ENCODE peak calls at places on chromosomes 16 and 17, in five cellular contexts. W is heart right ventricle, C is uterus, X is NCI-H1092 treated with DMSO at 0.1 percent for 48 hours, Z is stromal cell of bone marrow. L is an unnamed sample.

GRCh38 chr17:72498671-72499210 is 377.9 kb downstream of the SOX9 start:
- DNase-seq in C (no peak), Z (no peak), W (no peak), X (peak), L (no peak)

GRCh38 chr17:43661699-43662431 is at the start of gene MEOX1:
- DNase-seq in W (peak), C (no peak), Z (peak), X (no peak), L (no peak)

GRCh38 chr17:9472541-9472940 is 103.1 kb downstream of the STX8 start:
- DNase-seq in X (no peak), W (peak), C (peak), Z (no peak), L (no peak)

GRCh38 chr17:42924891-42925290 is 24.3 kb downstream of the G6PC1 start:
- DNase-seq in X (no peak), C (no peak), Z (no peak), W (no peak), L (no peak)

GRCh38 chr16:72739577-72739976 is 308.4 kb downstream of the ZFHX3 start:
- DNase-seq in W (no peak), Z (no peak), X (no peak), C (no peak), L (no peak)

GRCh38 chr17:21280081-21280518 is 4.4 kb upstream of the MAP2K3 start:
- DNase-seq in X (peak), C (peak), W (peak), Z (peak), L (peak)

GRCh38 chr16:68475071-68475470 is 26.8 kb upstream of the SMPD3 start:
- DNase-seq in X (no peak), C (no peak), Z (no peak), W (no peak), L (no peak)

GRCh38 chr17:8846768-8847211 is 20.7 kb downstream of the PIK3R6 start:
- DNase-seq in X (no peak), Z (peak), W (peak), C (no peak), L (no peak)

GRCh38 chr17:298791-299450 is 53.7 kb downstream of the RPH3AL start:
- DNase-seq in X (no peak), Z (no peak), C (peak), W (peak), L (peak)

GRCh38 chr16:1691276-1691675 is 13.2 kb downstream of the JPT2 start:
- DNase-seq in X (no peak), Z (no peak), W (no peak), C (no peak), L (no peak)

GRCh38 chr17:27293898-27294688 is at the start of gene WSB1:
- DNase-seq in C (peak), Z (peak), W (peak), X (peak), L (peak)

GRCh38 chr16:12158428-12158827 is 181.9 kb downstream of the SNX29 start:
- DNase-seq in Z (peak), W (no peak), X (no peak), C (no peak), L (no peak)

GRCh38 chr17:57737450-57737849 is 7.6 kb downstream of the CCDC182 start:
- DNase-seq in C (no peak), W (no peak), X (no peak), Z (no peak), L (no peak)

GRCh38 chr17:2023692-2024571 is 1.2 kb downstream of the RTN4RL1 start:
- DNase-seq in Z (peak), X (peak), W (peak), C (peak), L (no peak)

L was measured in right atrium auricular region.